ENCODE peak calls at places on chromosomes 3 and 15, in nine cellular contexts. One of them, this sample, is unnamed.

GRCh38 chr3:112605285-112605684 is 35.7 kb downstream of the CCDC80 start:
- DNase-seq in mucosa of gallbladder: no peak
- DNase-seq in GM03348: peak
- DNase-seq in NCI-H1092: peak
- DNase-seq in germinal center: no peak
- DNase-seq in HTR-8/SVneo: peak
- DNase-seq in posterior cingulate gyrus: peak
- DNase-seq in activated CD4-positive, CD25-positive, alpha-beta regulatory T cell: no peak
- DNase-seq in dorsolateral prefrontal cortex: peak
- DNase-seq in this sample: no peak

GRCh38 chr3:146431240-146431639 is 38.1 kb downstream of the PLSCR2 start:
- DNase-seq in mucosa of gallbladder: no peak
- DNase-seq in GM03348: no peak
- DNase-seq in NCI-H1092: no peak
- DNase-seq in germinal center: no peak
- DNase-seq in HTR-8/SVneo: no peak
- DNase-seq in posterior cingulate gyrus: no peak
- DNase-seq in activated CD4-positive, CD25-positive, alpha-beta regulatory T cell: no peak
- DNase-seq in dorsolateral prefrontal cortex: no peak
- DNase-seq in this sample: no peak

GRCh38 chr3:161851941-161852566 is 355.4 kb downstream of the OTOL1 start:
- DNase-seq in mucosa of gallbladder: peak
- DNase-seq in GM03348: peak
- DNase-seq in NCI-H1092: no peak
- DNase-seq in germinal center: peak
- DNase-seq in HTR-8/SVneo: peak
- DNase-seq in posterior cingulate gyrus: peak
- DNase-seq in activated CD4-positive, CD25-positive, alpha-beta regulatory T cell: no peak
- DNase-seq in dorsolateral prefrontal cortex: no peak
- DNase-seq in this sample: peak

GRCh38 chr3:184602406-184603155 is 41.0 kb downstream of the EPHB3 start:
- DNase-seq in mucosa of gallbladder: no peak
- DNase-seq in GM03348: no peak
- DNase-seq in NCI-H1092: no peak
- DNase-seq in germinal center: no peak
- DNase-seq in HTR-8/SVneo: no peak
- DNase-seq in posterior cingulate gyrus: peak
- DNase-seq in activated CD4-positive, CD25-positive, alpha-beta regulatory T cell: no peak
- DNase-seq in dorsolateral prefrontal cortex: no peak
- DNase-seq in this sample: peak

GRCh38 chr3:126846316-126846715 is 136.6 kb upstream of the PLXNA1 start:
- DNase-seq in mucosa of gallbladder: no peak
- DNase-seq in GM03348: peak
- DNase-seq in NCI-H1092: no peak
- DNase-seq in germinal center: no peak
- DNase-seq in HTR-8/SVneo: no peak
- DNase-seq in posterior cingulate gyrus: no peak
- DNase-seq in activated CD4-positive, CD25-positive, alpha-beta regulatory T cell: no peak
- DNase-seq in dorsolateral prefrontal cortex: no peak
- DNase-seq in this sample: peak

GRCh38 chr3:89488800-89489580 is 381.6 kb downstream of the EPHA3 start:
- DNase-seq in mucosa of gallbladder: no peak
- DNase-seq in GM03348: no peak
- DNase-seq in NCI-H1092: no peak
- DNase-seq in germinal center: no peak
- DNase-seq in HTR-8/SVneo: no peak
- DNase-seq in posterior cingulate gyrus: no peak
- DNase-seq in activated CD4-positive, CD25-positive, alpha-beta regulatory T cell: no peak
- DNase-seq in dorsolateral prefrontal cortex: no peak
- DNase-seq in this sample: no peak

GRCh38 chr3:1275495-1275894 is 182.7 kb downstream of the CNTN6 start:
- DNase-seq in mucosa of gallbladder: peak
- DNase-seq in GM03348: no peak
- DNase-seq in NCI-H1092: no peak
- DNase-seq in germinal center: no peak
- DNase-seq in HTR-8/SVneo: no peak
- DNase-seq in posterior cingulate gyrus: no peak
- DNase-seq in activated CD4-positive, CD25-positive, alpha-beta regulatory T cell: no peak
- DNase-seq in dorsolateral prefrontal cortex: no peak
- DNase-seq in this sample: peak

GRCh38 chr15:45648521-45649200 is 13.8 kb downstream of the SQOR start:
- DNase-seq in mucosa of gallbladder: peak
- DNase-seq in GM03348: peak
- DNase-seq in NCI-H1092: no peak
- DNase-seq in germinal center: no peak
- DNase-seq in HTR-8/SVneo: peak
- DNase-seq in posterior cingulate gyrus: no peak
- DNase-seq in activated CD4-positive, CD25-positive, alpha-beta regulatory T cell: no peak
- DNase-seq in dorsolateral prefrontal cortex: no peak
- DNase-seq in this sample: no peak